ENCODE peak calls at places on chromosome 14, in six cellular contexts. P is body of pancreas, S is A549, Q is upper lobe of right lung, U is heart right ventricle, Z is left ventricle myocardium inferior. R is an unnamed sample. For H3K4me1, the result is how much of the 10 kb centered on the place peaks cover.

GRCh38 chr14:51652168-51653095 is 722 bp downstream of the FRMD6 start:
- DNase-seq in P (peak), Z (peak), Q (no peak), U (peak), S (no peak), R (no peak)

GRCh38 chr14:52046376-52046917 is 22.4 kb downstream of the NID2 start:
- DNase-seq in Q (no peak), S (no peak), P (no peak), Z (no peak), U (no peak), R (no peak)

GRCh38 chr14:49594347-49595089 is 4.2 kb upstream of the LRR1 start:
- DNase-seq in P (no peak), Z (no peak), S (peak), U (no peak), Q (no peak), R (no peak)

GRCh38 chr14:99791476-99792283 is 1.5 kb upstream of the EML1 start:
- DNase-seq in Q (no peak), Z (no peak), P (no peak), S (no peak), U (no peak), R (no peak)

GRCh38 chr14:101355284-101355683 is 206.0 kb upstream of the DIO3 start:
- DNase-seq in Z (no peak), S (no peak), U (no peak), Q (no peak), P (peak), R (peak)

GRCh38 chr14:63896278-63896720 is 43.5 kb downstream of the SYNE2 start:
- DNase-seq in Q (no peak), S (peak), U (peak), P (peak), Z (peak), R (peak)

GRCh38 chr14:22024117-22024516 is 350.5 kb upstream of the OR4E1 start:
- DNase-seq in S (no peak), P (no peak), Q (no peak), Z (no peak), U (no peak), R (no peak)

GRCh38 chr14:47278233-47278842 is 397.1 kb downstream of the MDGA2 start:
- DNase-seq in Z (no peak), P (peak), Q (no peak), S (peak), U (no peak), R (no peak)

GRCh38 chr14:55846852-55847471 is 267.0 kb downstream of the KTN1 start:
- DNase-seq in P (no peak), Z (no peak), S (no peak), U (no peak), Q (no peak), R (peak)

GRCh38 chr14:97137705-97138104 is 340.5 kb downstream of the VRK1 start:
- DNase-seq in S (no peak), Q (no peak), P (no peak), U (no peak), Z (no peak), R (no peak)

DNA sequence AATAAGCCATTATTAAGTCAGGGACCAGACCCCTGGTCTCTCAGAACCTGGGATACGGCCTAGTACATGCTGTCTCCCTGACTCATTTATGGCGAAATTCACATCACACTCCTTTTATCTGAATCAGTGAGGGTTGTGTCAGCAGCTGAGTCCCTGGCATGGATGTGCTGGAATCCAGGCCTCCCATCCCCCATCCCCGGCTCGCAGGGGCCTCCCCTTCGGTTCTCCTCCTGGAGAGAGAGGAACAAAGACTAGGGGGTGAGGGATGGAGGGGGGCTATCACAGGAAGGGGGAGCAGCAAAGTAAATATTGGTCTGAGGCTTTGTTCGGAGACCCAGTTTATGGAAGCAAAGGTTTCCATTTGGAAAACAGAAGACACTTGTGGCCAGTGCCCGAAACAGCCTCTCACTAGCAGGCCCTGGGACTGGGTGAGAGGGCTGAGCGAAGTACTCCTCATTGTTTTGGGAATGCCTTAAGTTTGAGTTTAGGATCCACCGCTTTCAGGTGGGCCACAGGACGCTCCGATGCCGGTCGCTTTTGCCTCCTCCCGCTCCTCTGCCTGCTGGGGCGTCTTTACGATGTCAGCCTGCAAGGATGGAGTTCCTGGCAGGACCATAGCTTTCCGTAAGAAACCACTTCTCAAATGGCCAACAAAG is 145.0 kb downstream of the PRKCH start:
- DNase-seq in S (peak), Q (peak), U (peak), P (peak), Z (peak), R (peak)
- H3K4me1 ChIP-seq in S (half or more), Q (under half), U (under half), P (under half), Z (half or more), R (half or more)

DNA sequence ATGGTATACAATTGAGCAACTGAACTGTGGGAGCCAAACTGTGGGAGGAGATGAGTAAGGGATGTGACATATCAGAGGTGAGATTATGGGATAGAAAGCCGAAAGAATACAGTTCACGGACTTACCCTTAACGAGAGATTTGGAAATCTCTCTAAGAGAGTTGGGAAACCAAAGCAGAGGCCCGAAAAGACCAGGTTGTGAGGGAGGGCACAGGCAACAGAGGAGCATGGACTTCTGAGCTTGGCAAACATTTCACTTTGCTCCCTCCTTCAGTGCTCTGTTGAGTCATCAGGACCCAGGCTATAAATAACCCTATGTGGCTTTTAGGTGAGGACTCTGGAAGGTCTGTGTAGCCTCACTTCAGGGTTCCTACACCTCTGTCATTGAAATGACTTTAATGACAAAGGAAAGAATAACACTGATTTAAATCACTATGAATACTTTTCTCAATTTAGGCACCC is 120.6 kb downstream of the TGFB3 start:
- DNase-seq in Q (no peak), U (no peak), P (no peak), Z (no peak), S (peak), R (no peak)
- H3K27ac ChIP-seq in Q (no peak), U (peak), P (no peak), Z (peak), S (peak), R (no peak)

DNA sequence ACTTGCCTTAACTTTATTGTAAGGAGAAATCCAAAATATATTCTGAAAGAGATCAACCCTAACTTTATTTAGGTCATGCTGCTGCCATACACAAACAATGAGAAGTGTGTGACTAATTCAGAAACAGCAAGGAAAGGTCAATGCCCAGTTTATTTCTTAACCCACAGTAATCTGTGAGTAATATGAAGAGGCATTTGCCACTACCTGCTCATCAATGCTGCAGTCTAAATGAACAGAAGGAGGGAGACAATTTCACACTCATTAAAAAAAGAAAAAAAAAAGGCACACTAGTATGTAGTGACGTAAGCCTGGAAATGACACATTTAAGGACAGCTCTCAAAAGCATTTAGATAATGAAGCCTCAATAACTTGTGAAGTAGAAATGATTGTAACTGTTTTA is 90.5 kb upstream of the FOXN3 start:
- DNase-seq in Q (no peak), P (no peak), U (no peak), Z (no peak), S (peak), R (no peak)
- H3K4me3 ChIP-seq in Q (no peak), P (no peak), U (no peak), Z (no peak), S (no peak), R (no peak)

GRCh38 chr14:71534506-71534905 is 397.7 kb upstream of the RGS6 start:
- DNase-seq in Z (no peak), U (no peak), Q (no peak), P (no peak), S (no peak), R (no peak)

GRCh38 chr14:71533800-71534199 is 398.4 kb upstream of the RGS6 start:
- DNase-seq in U (no peak), S (no peak), Q (no peak), P (no peak), Z (no peak), R (no peak)

GRCh38 chr14:71536927-71537772 is 395.1 kb upstream of the RGS6 start:
- DNase-seq in Q (no peak), P (no peak), U (no peak), Z (no peak), S (no peak), R (no peak)

GRCh38 chr14:71538288-71538687 is 393.9 kb upstream of the RGS6 start:
- DNase-seq in P (no peak), Z (no peak), Q (no peak), S (no peak), U (no peak), R (no peak)

GRCh38 chr14:71536015-71536535 is 396.2 kb upstream of the RGS6 start:
- DNase-seq in Z (no peak), U (no peak), S (no peak), P (no peak), Q (no peak), R (no peak)
- H3K4me1 ChIP-seq in Z (under half), U (under half), S (under half), P (under half), Q (under half), R (under half)

GRCh38 chr14:67491741-67492504 is 3.4 kb upstream of the TMEM229B start:
- DNase-seq in P (peak), U (peak), Q (no peak), Z (peak), S (no peak), R (no peak)

GRCh38 chr14:67495827-67496226 is 7.3 kb upstream of the TMEM229B start:
- DNase-seq in U (no peak), Z (no peak), Q (no peak), S (no peak), P (no peak), R (no peak)

GRCh38 chr14:67491285-67491684 is 2.8 kb upstream of the TMEM229B start:
- DNase-seq in P (no peak), Q (no peak), Z (no peak), U (no peak), S (no peak), R (no peak)

GRCh38 chr14:67492538-67492937 is 4.0 kb upstream of the TMEM229B start:
- DNase-seq in Z (no peak), Q (no peak), U (no peak), P (no peak), S (no peak), R (no peak)

DNA sequence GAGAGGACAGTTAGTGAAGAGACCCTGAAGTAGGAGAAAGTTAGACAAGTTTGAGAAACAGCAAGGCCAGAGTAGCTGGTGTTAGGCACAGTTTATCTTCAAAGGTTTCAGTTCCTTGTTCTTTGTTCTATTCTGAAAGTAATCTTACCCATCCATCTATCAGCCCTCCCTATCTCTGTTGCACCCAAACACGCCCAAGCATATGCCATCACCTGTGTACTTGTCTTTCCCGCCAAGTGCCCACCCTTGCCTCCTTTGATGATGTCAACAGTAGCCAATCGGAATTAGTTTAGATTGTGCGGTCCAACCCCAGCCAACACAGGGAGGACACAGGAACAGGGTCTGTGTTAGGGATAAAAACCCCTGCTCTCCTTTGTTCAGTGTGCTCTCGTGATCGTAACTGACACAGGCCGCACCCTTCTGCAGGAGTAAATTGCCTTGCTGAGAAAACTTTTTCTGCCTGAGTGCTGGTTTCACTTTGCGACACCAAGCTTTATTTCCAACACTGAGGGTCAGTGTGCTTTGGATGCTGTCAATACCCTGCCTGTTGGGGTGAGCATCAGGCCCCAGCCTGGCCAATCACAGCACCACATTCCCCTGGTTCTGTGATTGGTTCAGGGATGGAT is 4.7 kb upstream of the TMEM229B start:
- DNase-seq in S (no peak), P (no peak), U (no peak), Q (no peak), Z (no peak), R (no peak)
- H3K27ac ChIP-seq in S (no peak), P (no peak), U (no peak), Q (no peak), Z (no peak), R (no peak)

GRCh38 chr14:104691546-104692260 is 2.3 kb downstream of the INF2 start:
- DNase-seq in U (no peak), P (no peak), Q (no peak), Z (no peak), S (no peak), R (no peak)
- H3K4me3 ChIP-seq in U (peak), P (no peak), Q (peak), Z (peak), S (peak), R (no peak)

R was measured in right atrium auricular region.